ENCODE peak calls at places on chromosome X, in seven cellular contexts. Y is suprapubic skin, H is heart left ventricle, L is adrenal gland, N is sigmoid colon, K is tibial nerve, T is Peyer's patch. B is an unnamed sample. For H3K27me3, the result is how much of the 10 kb centered on the place peaks cover.

GRCh38 chrX:106862972-106863688 is 40.0 kb downstream of the RIPPLY1 start:
- DNase-seq in Y (no peak), H (no peak), L (no peak), N (no peak), K (no peak), T (no peak), B (no peak)

GRCh38 chrX:77622233-77622632 is 163.8 kb downstream of the ATRX start:
- DNase-seq in Y (no peak), H (no peak), L (no peak), N (no peak), K (no peak), T (no peak), B (no peak)

GRCh38 chrX:149570668-149571067 is 16.6 kb downstream of the MAGEA9B start:
- DNase-seq in Y (no peak), H (no peak), L (no peak), N (no peak), K (no peak), T (no peak), B (no peak)

GRCh38 chrX:150362599-150363481 is at the start of gene MAMLD1:
- DNase-seq in Y (peak), H (peak), L (peak), N (peak), K (peak), T (peak), B (peak)

GRCh38 chrX:123083924-123084323 is 100.2 kb upstream of the GRIA3 start:
- DNase-seq in Y (no peak), H (no peak), L (no peak), N (no peak), K (no peak), T (no peak), B (no peak)

GRCh38 chrX:123993326-123993725 is 31.8 kb downstream of the STAG2 start:
- DNase-seq in Y (no peak), H (no peak), L (no peak), N (no peak), K (no peak), T (no peak), B (no peak)

GRCh38 chrX:15973299-15973698 is 118.7 kb upstream of the AP1S2 start:
- DNase-seq in Y (no peak), H (peak), L (peak), N (no peak), K (no peak), T (peak), B (no peak)

GRCh38 chrX:70769659-70770232 is 138.8 kb downstream of the TEX11 start:
- DNase-seq in Y (no peak), H (no peak), L (no peak), N (no peak), K (no peak), T (no peak), B (no peak)

GRCh38 chrX:25131055-25131454 is 115.3 kb upstream of the ARX start:
- DNase-seq in Y (no peak), H (no peak), L (no peak), N (no peak), K (no peak), T (no peak), B (no peak)

GRCh38 chrX:93673869-93674271 is at the start of gene FAM133A:
- DNase-seq in Y (no peak), H (no peak), L (peak), N (no peak), K (peak), T (no peak), B (no peak)

GRCh38 chrX:39619182-39620009 is 478.4 kb downstream of the BCOR start:
- DNase-seq in Y (no peak), H (no peak), L (no peak), N (no peak), K (no peak), T (no peak), B (no peak)

GRCh38 chrX:143788265-143788664 is 67.7 kb upstream of the SPANXN2 start:
- DNase-seq in Y (no peak), H (no peak), L (no peak), N (no peak), K (no peak), T (no peak), B (no peak)

GRCh38 chrX:115400960-115401359 is 111.4 kb downstream of the LUZP4 start:
- DNase-seq in Y (no peak), H (peak), L (no peak), N (no peak), K (no peak), T (no peak), B (no peak)

GRCh38 chrX:9604111-9604907 is 139.5 kb downstream of the TBL1X start:
- DNase-seq in Y (no peak), H (peak), L (peak), N (no peak), K (peak), T (no peak), B (peak)

GRCh38 chrX:123899701-123900100 is 39.8 kb downstream of the XIAP start:
- DNase-seq in Y (no peak), H (no peak), L (no peak), N (no peak), K (no peak), T (no peak), B (no peak)

GRCh38 chrX:39814391-39814790 is 283.4 kb downstream of the BCOR start:
- DNase-seq in Y (no peak), H (no peak), L (peak), N (no peak), K (peak), T (peak), B (no peak)

GRCh38 chrX:152845618-152846240 is 14.9 kb downstream of the NSDHL start:
- DNase-seq in Y (no peak), H (no peak), L (peak), N (no peak), K (no peak), T (no peak), B (no peak)

GRCh38 chrX:103175944-103176753 is 38.8 kb upstream of the BEX4 start:
- DNase-seq in Y (no peak), H (no peak), L (peak), N (peak), K (peak), T (peak), B (peak)

GRCh38 chrX:129427267-129427666 is 96.0 kb downstream of the SMARCA1 start:
- DNase-seq in Y (no peak), H (no peak), L (no peak), N (no peak), K (no peak), T (no peak), B (no peak)

GRCh38 chrX:114841051-114841450 is 176.4 kb downstream of the IL13RA2 start:
- DNase-seq in Y (no peak), H (no peak), L (no peak), N (no peak), K (no peak), T (no peak), B (no peak)

GRCh38 chrX:53684415-53685192 is 1.9 kb downstream of the HUWE1 start:
- DNase-seq in Y (no peak), H (no peak), L (no peak), N (no peak), K (no peak), T (no peak), B (no peak)

GRCh38 chrX:16177260-16177659 is 10.0 kb downstream of the MAGEB17 start:
- DNase-seq in Y (no peak), H (no peak), L (no peak), N (no peak), K (no peak), T (no peak), B (no peak)

GRCh38 chrX:15903186-15903681 is 48.6 kb upstream of the AP1S2 start:
- DNase-seq in Y (no peak), H (no peak), L (no peak), N (no peak), K (no peak), T (peak), B (no peak)

GRCh38 chrX:16924631-16925239 is 21.7 kb upstream of the REPS2 start:
- DNase-seq in Y (no peak), H (no peak), L (no peak), N (no peak), K (no peak), T (no peak), B (no peak)

GRCh38 chrX:124215786-124216185 is 116.7 kb upstream of the TEX13D start:
- DNase-seq in Y (no peak), H (no peak), L (no peak), N (no peak), K (no peak), T (no peak), B (no peak)

GRCh38 chrX:77447339-77448149 is at the start of gene FGF16:
- DNase-seq in Y (peak), H (no peak), L (no peak), N (no peak), K (no peak), T (no peak), B (no peak)

GRCh38 chrX:115264009-115264408 is 25.5 kb upstream of the LUZP4 start:
- DNase-seq in Y (no peak), H (no peak), L (no peak), N (no peak), K (no peak), T (no peak), B (no peak)

GRCh38 chrX:47628980-47629379 is 750 bp downstream of the CFP start:
- DNase-seq in Y (no peak), H (no peak), L (no peak), N (no peak), K (no peak), T (no peak), B (no peak)

GRCh38 chrX:74923942-74924448 is 1.3 kb downstream of the NEXMIF start:
- DNase-seq in Y (no peak), H (peak), L (peak), N (peak), K (no peak), T (peak), B (peak)

GRCh38 chrX:47145408-47146120 is 543 bp downstream of the RBM10 start:
- DNase-seq in Y (no peak), H (no peak), L (no peak), N (peak), K (no peak), T (peak), B (no peak)

GRCh38 chrX:31227250-31227649 is 155.4 kb upstream of the FTHL17 start:
- DNase-seq in Y (no peak), H (no peak), L (no peak), N (no peak), K (no peak), T (no peak), B (no peak)

GRCh38 chrX:43860646-43861370 is 21.4 kb downstream of the MAOB start:
- DNase-seq in Y (no peak), H (no peak), L (peak), N (no peak), K (peak), T (no peak), B (no peak)

GRCh38 chrX:69568828-69569227 is 47.1 kb upstream of the EDA start:
- DNase-seq in Y (no peak), H (no peak), L (no peak), N (no peak), K (no peak), T (no peak), B (no peak)

GRCh38 chrX:42025861-42026260 is 102.5 kb upstream of the CASK start:
- DNase-seq in Y (no peak), H (no peak), L (no peak), N (no peak), K (no peak), T (no peak), B (no peak)

GRCh38 chrX:47217121-47217851 is 1.2 kb upstream of the CDK16 start:
- DNase-seq in Y (peak), H (no peak), L (peak), N (peak), K (no peak), T (no peak), B (peak)

GRCh38 chrX:129925305-129926092 is 19.5 kb downstream of the UTP14A start:
- DNase-seq in Y (peak), H (peak), L (peak), N (peak), K (peak), T (peak), B (peak)

GRCh38 chrX:44308869-44309268 is 34.6 kb downstream of the EFHC2 start:
- DNase-seq in Y (no peak), H (peak), L (no peak), N (no peak), K (no peak), T (no peak), B (no peak)

GRCh38 chrX:47030339-47030738 is 47.9 kb upstream of the RGN start:
- DNase-seq in Y (no peak), H (no peak), L (no peak), N (no peak), K (peak), T (no peak), B (no peak)

GRCh38 chrX:134172588-134173259 is 64.3 kb upstream of the CCDC160 start:
- DNase-seq in Y (no peak), H (peak), L (no peak), N (no peak), K (no peak), T (peak), B (peak)

GRCh38 chrX:134173541-134174272 is 63.3 kb upstream of the CCDC160 start:
- DNase-seq in Y (no peak), H (no peak), L (no peak), N (no peak), K (no peak), T (peak), B (no peak)

GRCh38 chrX:134177527-134177926 is 59.5 kb upstream of the CCDC160 start:
- DNase-seq in Y (no peak), H (no peak), L (no peak), N (no peak), K (no peak), T (no peak), B (no peak)

GRCh38 chrX:134174273-134174660 is 62.7 kb upstream of the CCDC160 start:
- DNase-seq in Y (no peak), H (no peak), L (no peak), N (no peak), K (no peak), T (no peak), B (no peak)

DNA sequence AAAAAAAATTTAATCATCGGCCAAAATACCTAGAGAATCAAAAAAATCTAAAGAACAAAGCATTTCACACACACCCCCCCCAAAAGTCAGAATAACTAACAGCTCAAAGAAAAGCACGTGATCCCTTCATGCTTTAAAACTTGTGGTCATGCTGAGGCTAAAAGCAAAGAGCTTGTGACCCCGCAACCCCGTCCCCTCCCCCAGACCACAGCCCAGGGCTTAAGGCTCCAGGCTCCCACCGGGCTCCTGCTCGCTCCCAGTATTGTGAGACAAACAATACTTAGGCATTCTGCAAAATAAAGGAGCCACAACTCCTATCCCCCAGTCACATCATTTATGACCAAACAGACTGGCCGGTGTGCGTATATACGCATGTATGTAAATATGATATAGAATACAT is 62.1 kb upstream of the CCDC160 start:
- DNase-seq in Y (no peak), H (no peak), L (no peak), N (no peak), K (no peak), T (no peak), B (no peak)
- H3K27me3 ChIP-seq in Y (under half), H (under half), L (under half), N (under half), K (under half), T (under half), B (under half)

DNA sequence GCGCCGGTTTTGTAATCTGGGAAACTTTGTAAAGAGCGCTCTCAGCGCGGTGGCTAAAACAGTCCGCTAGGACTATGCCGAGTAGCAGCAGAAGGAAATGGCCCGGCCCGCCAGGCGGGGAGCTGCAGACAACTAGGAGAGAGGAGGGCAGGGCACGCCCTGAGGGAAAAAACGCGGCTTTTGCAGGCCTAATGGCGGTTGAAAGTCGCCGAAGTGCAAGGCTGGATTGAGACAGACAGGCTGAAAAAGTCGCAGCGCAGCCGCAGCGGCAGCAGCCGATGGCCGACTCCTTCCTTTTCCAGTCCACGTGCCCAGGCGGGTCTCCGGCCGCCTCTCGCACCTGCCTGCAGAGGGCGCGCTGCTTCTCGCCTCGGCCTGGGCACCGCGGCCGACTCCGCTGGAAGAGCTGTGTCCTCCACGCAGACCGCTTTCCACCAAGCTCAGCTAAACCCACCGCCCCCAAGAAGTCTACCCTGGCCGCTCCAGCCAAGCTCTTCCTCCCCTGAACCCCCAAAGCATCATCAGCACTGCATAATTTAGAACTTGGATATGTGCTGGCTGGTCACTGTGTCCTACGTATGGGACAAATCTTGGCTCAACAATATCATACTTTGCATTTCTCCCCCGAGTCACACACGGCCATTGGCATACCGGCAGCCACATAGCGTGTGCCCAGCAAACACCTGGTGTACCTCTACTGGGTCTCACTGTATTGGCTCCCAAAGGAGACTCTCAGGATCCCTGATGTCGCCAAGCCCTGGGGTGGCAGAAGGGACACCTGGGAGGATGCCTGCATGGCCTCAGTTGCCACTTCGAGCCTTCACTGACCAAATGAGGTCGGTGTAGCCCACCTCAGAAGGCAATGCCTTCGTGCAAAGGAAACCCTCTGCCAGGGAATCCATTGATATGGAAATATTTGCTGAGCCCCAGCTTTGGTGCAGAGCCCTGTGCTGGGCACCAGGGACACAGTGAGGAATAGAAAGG is 14.5 kb downstream of the SLC25A5 start:
- DNase-seq in Y (no peak), H (peak), L (peak), N (peak), K (peak), T (peak), B (peak)
- TF ChIP-seq POLR2A in Y (no peak), H (no peak), L (no peak), N (no peak), K (no peak), T (no peak), B (no peak)

GRCh38 chrX:40868868-40869267 is 133.5 kb upstream of the MED14 start:
- DNase-seq in Y (no peak), H (no peak), L (no peak), N (no peak), K (no peak), T (no peak), B (no peak)

GRCh38 chrX:40866878-40867277 is 131.5 kb upstream of the MED14 start:
- DNase-seq in Y (no peak), H (no peak), L (peak), N (no peak), K (no peak), T (no peak), B (no peak)

GRCh38 chrX:40867352-40867751 is 132.0 kb upstream of the MED14 start:
- DNase-seq in Y (no peak), H (no peak), L (peak), N (no peak), K (no peak), T (no peak), B (no peak)

GRCh38 chrX:40871385-40872082 is 136.2 kb upstream of the MED14 start:
- DNase-seq in Y (no peak), H (no peak), L (no peak), N (no peak), K (no peak), T (no peak), B (no peak)
- H3K27ac ChIP-seq in Y (no peak), H (no peak), L (no peak), N (no peak), K (no peak), T (no peak), B (no peak)

GRCh38 chrX:88416002-88416401 is 331.0 kb upstream of the CPXCR1 start:
- DNase-seq in Y (no peak), H (no peak), L (no peak), N (no peak), K (no peak), T (no peak), B (no peak)

GRCh38 chrX:88416965-88417364 is 330.1 kb upstream of the CPXCR1 start:
- DNase-seq in Y (no peak), H (no peak), L (no peak), N (no peak), K (no peak), T (no peak), B (no peak)
- H3K27me3 ChIP-seq in Y (under half), H (under half), L (under half), N (under half), K (under half), T (under half), B (under half)

DNA sequence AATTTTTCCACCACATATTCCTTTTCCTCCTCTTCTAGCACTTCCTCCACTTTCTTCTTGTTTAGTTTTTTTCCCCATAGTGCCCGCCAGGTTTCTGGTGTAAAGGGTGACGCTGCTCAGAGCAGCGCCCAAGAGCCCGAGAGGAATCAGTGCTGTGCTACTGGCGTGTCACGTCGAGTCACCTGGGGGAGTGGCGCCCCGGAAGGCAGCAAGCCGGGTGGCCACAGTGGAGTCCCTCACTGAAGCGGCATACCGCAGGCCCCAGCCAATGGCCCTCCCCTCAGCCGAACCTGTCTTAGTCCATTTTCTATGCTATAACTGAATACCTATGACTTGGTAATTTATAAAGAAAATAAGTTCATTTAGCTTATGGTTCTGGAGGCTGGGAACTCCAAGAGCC is 51.5 kb downstream of the SPIN4 start:
- DNase-seq in Y (no peak), H (no peak), L (no peak), N (no peak), K (no peak), T (no peak), B (no peak)
- TF ChIP-seq POLR2A in Y (no peak), H (no peak), L (no peak), N (no peak), K (no peak), T (no peak), B (no peak)

DNA sequence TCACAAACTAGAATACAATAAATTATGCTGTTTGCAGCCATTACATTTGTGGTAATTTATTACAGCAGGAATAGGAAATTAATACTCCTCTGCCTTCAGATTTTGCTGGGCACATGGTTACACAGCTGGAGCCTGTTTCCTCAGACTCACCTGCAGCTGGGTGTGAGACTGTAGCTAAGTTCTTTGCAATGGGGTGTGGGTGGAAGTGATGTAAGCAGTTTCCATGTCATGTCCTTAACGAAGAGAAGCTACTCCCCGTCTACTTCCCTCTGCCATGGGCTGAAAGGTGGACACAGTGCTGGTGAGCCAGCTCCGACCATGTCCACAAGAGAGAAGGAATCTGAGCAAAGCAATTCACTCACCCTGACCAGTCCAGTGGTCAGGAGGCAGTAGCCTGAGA is 18.2 kb downstream of the SH3KBP1 start:
- DNase-seq in Y (no peak), H (no peak), L (no peak), N (no peak), K (no peak), T (no peak), B (no peak)
- H3K27ac ChIP-seq in Y (no peak), H (no peak), L (no peak), N (no peak), K (no peak), T (no peak), B (no peak)